ENCODE peak calls at places on chromosome 10, in ten cellular contexts. One of them, this sample, is unnamed.
A peak's percentile ranks its signal among the peaks of the same experiment; 100 is the strongest.

GRCh38 chr10:75508814-75509306 is 77.4 kb downstream of the LRMDA start:
- DNase-seq in CD8-positive, alpha-beta memory T cell: no peak
- DNase-seq in NCI-H1417: no peak
- DNase-seq in HTR-8/SVneo: no peak
- DNase-seq in endothelial cell: no peak
- DNase-seq in NCI-H146: no peak
- DNase-seq in right cardiac atrium: no peak
- DNase-seq in GM12891: no peak
- DNase-seq in GM10248: no peak
- DNase-seq in CD8-positive, alpha-beta T cell: no peak
- DNase-seq in this sample: no peak

GRCh38 chr10:29102233-29102632 is 186.6 kb upstream of the LYZL1 start:
- DNase-seq in CD8-positive, alpha-beta T cell: no peak
- DNase-seq in HTR-8/SVneo: peak; percentile 10
- DNase-seq in endothelial cell: no peak
- DNase-seq in NCI-H1417: no peak
- DNase-seq in GM10248: no peak
- DNase-seq in GM12891: no peak
- DNase-seq in CD8-positive, alpha-beta memory T cell: no peak
- DNase-seq in right cardiac atrium: no peak
- DNase-seq in NCI-H146: no peak
- DNase-seq in this sample: no peak

GRCh38 chr10:84126785-84127167 is 12.5 kb upstream of the GHITM start:
- DNase-seq in endothelial cell: no peak
- DNase-seq in GM10248: no peak
- DNase-seq in CD8-positive, alpha-beta memory T cell: no peak
- DNase-seq in right cardiac atrium: no peak
- DNase-seq in GM12891: no peak
- DNase-seq in HTR-8/SVneo: no peak
- DNase-seq in CD8-positive, alpha-beta T cell: no peak
- DNase-seq in NCI-H1417: no peak
- DNase-seq in NCI-H146: no peak
- DNase-seq in this sample: no peak

GRCh38 chr10:94194256-94194655 is 168.5 kb downstream of the NOC3L start:
- DNase-seq in endothelial cell: no peak
- DNase-seq in GM12891: no peak
- DNase-seq in CD8-positive, alpha-beta memory T cell: no peak
- DNase-seq in NCI-H146: no peak
- DNase-seq in CD8-positive, alpha-beta T cell: no peak
- DNase-seq in HTR-8/SVneo: peak; percentile 56
- DNase-seq in GM10248: no peak
- DNase-seq in NCI-H1417: no peak
- DNase-seq in right cardiac atrium: no peak
- DNase-seq in this sample: peak; percentile 76

GRCh38 chr10:88849224-88849623 is 2.4 kb downstream of the ANKRD22 start:
- DNase-seq in GM10248: no peak
- DNase-seq in right cardiac atrium: no peak
- DNase-seq in GM12891: no peak
- DNase-seq in NCI-H146: no peak
- DNase-seq in CD8-positive, alpha-beta T cell: no peak
- DNase-seq in HTR-8/SVneo: no peak
- DNase-seq in CD8-positive, alpha-beta memory T cell: no peak
- DNase-seq in NCI-H1417: no peak
- DNase-seq in endothelial cell: no peak
- DNase-seq in this sample: no peak

GRCh38 chr10:124647421-124648130 is 96.6 kb downstream of the FAM53B start:
- DNase-seq in HTR-8/SVneo: peak; percentile 24
- DNase-seq in endothelial cell: peak; percentile 27
- DNase-seq in CD8-positive, alpha-beta memory T cell: peak; percentile 76
- DNase-seq in GM12891: peak; percentile 64
- DNase-seq in right cardiac atrium: peak; percentile 88
- DNase-seq in NCI-H1417: no peak
- DNase-seq in CD8-positive, alpha-beta T cell: peak; percentile 44
- DNase-seq in GM10248: peak; percentile 76
- DNase-seq in NCI-H146: peak; percentile 49
- DNase-seq in this sample: peak; percentile 79

GRCh38 chr10:131874991-131875451 is 25.8 kb upstream of the PPP2R2D start:
- DNase-seq in GM10248: peak; percentile 87
- DNase-seq in NCI-H146: peak; percentile 82
- DNase-seq in CD8-positive, alpha-beta memory T cell: peak; percentile 12
- DNase-seq in endothelial cell: peak; percentile 92
- DNase-seq in GM12891: peak; percentile 91
- DNase-seq in HTR-8/SVneo: peak; percentile 56
- DNase-seq in CD8-positive, alpha-beta T cell: no peak
- DNase-seq in right cardiac atrium: peak; percentile 88
- DNase-seq in NCI-H1417: peak; percentile 66
- DNase-seq in this sample: peak; percentile 61

GRCh38 chr10:132096223-132096622 is 30.5 kb downstream of the JAKMIP3 start:
- DNase-seq in CD8-positive, alpha-beta memory T cell: no peak
- DNase-seq in GM10248: no peak
- DNase-seq in NCI-H1417: no peak
- DNase-seq in NCI-H146: no peak
- DNase-seq in HTR-8/SVneo: peak; percentile 67
- DNase-seq in CD8-positive, alpha-beta T cell: no peak
- DNase-seq in right cardiac atrium: no peak
- DNase-seq in GM12891: no peak
- DNase-seq in endothelial cell: no peak
- DNase-seq in this sample: peak; percentile 9

GRCh38 chr10:29877798-29878491 is 181.4 kb downstream of the JCAD start:
- DNase-seq in NCI-H146: no peak
- DNase-seq in CD8-positive, alpha-beta memory T cell: no peak
- DNase-seq in GM12891: no peak
- DNase-seq in right cardiac atrium: peak; percentile 90
- DNase-seq in HTR-8/SVneo: no peak
- DNase-seq in endothelial cell: no peak
- DNase-seq in CD8-positive, alpha-beta T cell: no peak
- DNase-seq in NCI-H1417: no peak
- DNase-seq in GM10248: no peak
- DNase-seq in this sample: no peak

GRCh38 chr10:133318494-133319127 is 9.9 kb downstream of the ZNF511 start:
- DNase-seq in HTR-8/SVneo: no peak
- DNase-seq in right cardiac atrium: peak; percentile 83
- DNase-seq in CD8-positive, alpha-beta memory T cell: peak; percentile 57
- DNase-seq in NCI-H1417: peak; percentile 68
- DNase-seq in GM12891: peak; percentile 65
- DNase-seq in endothelial cell: peak; percentile 86
- DNase-seq in CD8-positive, alpha-beta T cell: peak; percentile 49
- DNase-seq in NCI-H146: peak; percentile 78
- DNase-seq in GM10248: peak; percentile 74
- DNase-seq in this sample: peak; percentile 24

GRCh38 chr10:57921140-57921539 is 346.6 kb downstream of the IPMK start:
- DNase-seq in endothelial cell: no peak
- DNase-seq in GM12891: no peak
- DNase-seq in HTR-8/SVneo: no peak
- DNase-seq in NCI-H1417: no peak
- DNase-seq in NCI-H146: no peak
- DNase-seq in right cardiac atrium: no peak
- DNase-seq in CD8-positive, alpha-beta T cell: no peak
- DNase-seq in GM10248: no peak
- DNase-seq in CD8-positive, alpha-beta memory T cell: no peak
- DNase-seq in this sample: no peak

GRCh38 chr10:94131885-94132284 is 138.2 kb downstream of the PLCE1 start:
- DNase-seq in GM10248: no peak
- DNase-seq in NCI-H1417: no peak
- DNase-seq in CD8-positive, alpha-beta memory T cell: no peak
- DNase-seq in NCI-H146: no peak
- DNase-seq in CD8-positive, alpha-beta T cell: no peak
- DNase-seq in GM12891: no peak
- DNase-seq in right cardiac atrium: no peak
- DNase-seq in endothelial cell: no peak
- DNase-seq in HTR-8/SVneo: no peak
- DNase-seq in this sample: no peak

GRCh38 chr10:97475936-97476594 is 22.2 kb downstream of the MMS19 start:
- DNase-seq in right cardiac atrium: no peak
- DNase-seq in GM12891: no peak
- DNase-seq in NCI-H146: no peak
- DNase-seq in NCI-H1417: no peak
- DNase-seq in CD8-positive, alpha-beta T cell: no peak
- DNase-seq in CD8-positive, alpha-beta memory T cell: no peak
- DNase-seq in HTR-8/SVneo: no peak
- DNase-seq in GM10248: no peak
- DNase-seq in endothelial cell: no peak
- DNase-seq in this sample: no peak

GRCh38 chr10:2094171-2094570 is 356.8 kb upstream of the ADARB2 start:
- DNase-seq in HTR-8/SVneo: no peak
- DNase-seq in NCI-H146: no peak
- DNase-seq in CD8-positive, alpha-beta T cell: no peak
- DNase-seq in GM12891: no peak
- DNase-seq in endothelial cell: no peak
- DNase-seq in right cardiac atrium: no peak
- DNase-seq in GM10248: no peak
- DNase-seq in NCI-H1417: no peak
- DNase-seq in CD8-positive, alpha-beta memory T cell: no peak
- DNase-seq in this sample: no peak

GRCh38 chr10:72801263-72801868 is 92.2 kb upstream of the OIT3 start:
- DNase-seq in NCI-H146: no peak
- DNase-seq in endothelial cell: no peak
- DNase-seq in NCI-H1417: no peak
- DNase-seq in GM10248: no peak
- DNase-seq in CD8-positive, alpha-beta memory T cell: no peak
- DNase-seq in GM12891: no peak
- DNase-seq in HTR-8/SVneo: no peak
- DNase-seq in right cardiac atrium: no peak
- DNase-seq in CD8-positive, alpha-beta T cell: no peak
- DNase-seq in this sample: no peak

GRCh38 chr10:70671229-70671588 is 1.1 kb upstream of the ADAMTS14 start:
- DNase-seq in CD8-positive, alpha-beta memory T cell: no peak
- DNase-seq in NCI-H146: no peak
- DNase-seq in NCI-H1417: no peak
- DNase-seq in GM10248: no peak
- DNase-seq in HTR-8/SVneo: no peak
- DNase-seq in GM12891: no peak
- DNase-seq in CD8-positive, alpha-beta T cell: no peak
- DNase-seq in endothelial cell: no peak
- DNase-seq in right cardiac atrium: no peak
- DNase-seq in this sample: no peak